ENCODE peak calls at places on chromosomes 5 and 9, in eight cellular contexts. J is activated T-cell treated with anti-CD3 and anti-CD28 coated beads, Interleukin-2, amount 50 U/mL, for 24 hours; U is GM03348; Y is NCI-H1694 treated with DMSO at 0.1 percent for 48 hours; K is HCT116; R is heart right ventricle; L is M059J; B is OCI-M1. G is an unnamed sample.

GRCh38 chr9:111978616-111979015 is 82.0 kb downstream of the UGCG start:
- DNase-seq in L (peak; percentile 45), Y (no peak), R (no peak), J (no peak), U (no peak), K (no peak), B (no peak), G (no peak)

GRCh38 chr5:135248801-135249231 is 150.2 kb downstream of the MACROH2A1 start:
- DNase-seq in U (no peak), L (no peak), Y (no peak), K (no peak), B (no peak), R (no peak), J (peak; percentile 9), G (no peak)

GRCh38 chr5:170306381-170306790 is 8.8 kb upstream of the LCP2 start:
- DNase-seq in K (no peak), U (peak; percentile 59), Y (peak; percentile 17), L (peak; percentile 45), R (peak; percentile 72), B (peak; percentile 83), J (no peak), G (no peak)

GRCh38 chr5:180633283-180634177 is 15.9 kb downstream of the FLT4 start:
- DNase-seq in B (no peak), U (no peak), R (no peak), L (no peak), J (no peak), Y (no peak), K (no peak), G (no peak)

GRCh38 chr5:59517926-59518585 is 375.5 kb downstream of the PDE4D start:
- DNase-seq in U (peak; percentile 50), L (peak; percentile 83), R (no peak), J (no peak), B (no peak), Y (no peak), K (no peak), G (no peak)

GRCh38 chr5:76927961-76928360 is 24.9 kb upstream of the CRHBP start:
- DNase-seq in R (no peak), J (no peak), Y (no peak), L (no peak), K (no peak), U (no peak), B (no peak), G (no peak)

GRCh38 chr5:115948013-115948605 is 14.2 kb upstream of the LVRN start:
- DNase-seq in B (no peak), Y (no peak), R (no peak), U (peak; percentile 59), L (no peak), K (no peak), J (no peak), G (no peak)

GRCh38 chr5:117077142-117077541 is 502.5 kb upstream of the SEMA6A start:
- DNase-seq in J (no peak), R (no peak), Y (no peak), U (no peak), L (no peak), K (peak; percentile 8), B (peak; percentile 0), G (no peak)

GRCh38 chr9:91530829-91531228 is 107.2 kb upstream of the NFIL3 start:
- DNase-seq in J (no peak), L (no peak), K (no peak), U (peak; percentile 45), B (peak; percentile 9), Y (no peak), R (no peak), G (no peak)

GRCh38 chr5:34012791-34013190 is 4.9 kb upstream of the AMACR start:
- DNase-seq in K (no peak), U (peak; percentile 29), L (peak; percentile 50), Y (no peak), B (no peak), J (no peak), R (no peak), G (no peak)

GRCh38 chr5:90264930-90265857 is 144.4 kb downstream of the CETN3 start:
- DNase-seq in K (peak; percentile 58), R (peak; percentile 77), U (peak; percentile 67), J (peak; percentile 49), Y (peak; percentile 12), B (peak; percentile 78), L (peak; percentile 53), G (peak; percentile 28)

GRCh38 chr9:111700776-111701175 is 39.4 kb downstream of the GNG10 start:
- DNase-seq in K (no peak), J (no peak), B (no peak), Y (no peak), U (no peak), L (no peak), R (no peak), G (no peak)

GRCh38 chr5:180807654-180808414 is 5.2 kb upstream of the MGAT1 start:
- DNase-seq in U (no peak), B (no peak), L (no peak), J (peak; percentile 22), Y (no peak), R (no peak), K (no peak), G (no peak)